ENCODE peak calls at places on chromosome 7, in eight cellular contexts. J, M, V, X, D, L, I and H are unnamed samples.

GRCh38 chr7:137328389-137329120 is 15.0 kb downstream of the PTN start:
- DNase-seq in L (peak), M (no peak), I (no peak), D (no peak), V (no peak), J (no peak), X (peak), H (no peak)

GRCh38 chr7:140867467-140868314 is 57.0 kb downstream of the BRAF start:
- DNase-seq in V (no peak), L (no peak), X (no peak), I (peak), J (no peak), M (no peak), D (no peak), H (no peak)

GRCh38 chr7:33155811-33156210 is 26.4 kb downstream of the BBS9 start:
- DNase-seq in I (peak), X (no peak), J (no peak), M (no peak), L (no peak), D (peak), V (no peak), H (no peak)

GRCh38 chr7:158819571-158820203 is 9.6 kb downstream of the ESYT2 start:
- DNase-seq in X (no peak), L (no peak), M (no peak), I (no peak), D (peak), J (no peak), V (no peak), H (no peak)

GRCh38 chr7:157017639-157018327 is 7.3 kb upstream of the MNX1 start:
- DNase-seq in I (no peak), J (no peak), L (no peak), M (no peak), D (no peak), V (no peak), X (no peak), H (no peak)

GRCh38 chr7:78901566-78901965 is 551.9 kb downstream of the MAGI2 start:
- DNase-seq in L (no peak), V (no peak), D (no peak), J (no peak), M (no peak), I (no peak), X (no peak), H (no peak)

GRCh38 chr7:40162516-40162915 is 27.7 kb downstream of the SUGCT start:
- DNase-seq in M (no peak), V (no peak), X (no peak), I (no peak), L (no peak), J (no peak), D (no peak), H (no peak)

GRCh38 chr7:106347229-106347833 is 62.5 kb upstream of the NAMPT start:
- DNase-seq in V (no peak), D (no peak), X (no peak), L (no peak), M (no peak), I (no peak), J (no peak), H (no peak)

GRCh38 chr7:140229101-140229525 is 52.3 kb upstream of the KDM7A start:
- DNase-seq in X (no peak), J (no peak), D (no peak), M (no peak), I (no peak), L (no peak), V (no peak), H (no peak)

GRCh38 chr7:159154243-159154642 is 9.6 kb upstream of the VIPR2 start:
- DNase-seq in J (peak), I (no peak), D (no peak), X (no peak), V (no peak), M (no peak), L (no peak), H (no peak)

GRCh38 chr7:84236398-84236797 is 41.8 kb upstream of the SEMA3A start:
- DNase-seq in M (no peak), V (no peak), D (peak), X (no peak), I (peak), J (no peak), L (no peak), H (no peak)

GRCh38 chr7:134318443-134318842 is 1.7 kb upstream of the SLC35B4 start:
- DNase-seq in V (no peak), I (no peak), J (no peak), X (no peak), M (no peak), D (no peak), L (no peak), H (no peak)

GRCh38 chr7:47480576-47481538 is 101.1 kb downstream of the TNS3 start:
- DNase-seq in D (no peak), V (no peak), M (no peak), I (no peak), L (no peak), J (no peak), X (no peak), H (no peak)

GRCh38 chr7:31933481-31933880 is 136.7 kb downstream of the PDE1C start:
- DNase-seq in J (no peak), X (no peak), M (no peak), L (no peak), I (peak), D (peak), V (no peak), H (no peak)

GRCh38 chr7:98733036-98733435 is 116.0 kb downstream of the NPTX2 start:
- DNase-seq in I (peak), V (no peak), X (no peak), D (peak), M (peak), J (no peak), L (peak), H (no peak)

GRCh38 chr7:141251957-141252356 is 178.1 kb downstream of the TMEM178B start:
- DNase-seq in D (no peak), X (no peak), M (no peak), L (no peak), J (no peak), V (no peak), I (no peak), H (no peak)

GRCh38 chr7:79063019-79063698 is 390.3 kb downstream of the MAGI2 start:
- DNase-seq in M (no peak), D (no peak), X (no peak), I (no peak), J (no peak), L (no peak), V (no peak), H (no peak)

GRCh38 chr7:867001-867405 is 9.4 kb upstream of the GET4 start:
- DNase-seq in J (peak), I (no peak), M (no peak), V (no peak), L (no peak), D (peak), X (peak), H (peak)

GRCh38 chr7:1087952-1088920 is at the start of gene GPER1:
- DNase-seq in L (no peak), J (peak), D (no peak), X (peak), M (no peak), I (peak), V (no peak), H (peak)